ENCODE peak calls at places on chromosomes 16 and 17, in five cellular contexts. K is MM.1S, D is adrenal gland, B is heart right ventricle, W is body of pancreas. L is an unnamed sample.

GRCh38 chr16:24543949-24544348 is 4.6 kb downstream of the RBBP6 start:
- DNase-seq in K (no peak), D (no peak), B (no peak), W (no peak), L (no peak)

GRCh38 chr17:5680766-5681165 is 96.5 kb upstream of the NLRP1 start:
- DNase-seq in K (no peak), D (no peak), B (no peak), W (no peak), L (no peak)

GRCh38 chr17:2709173-2709661 is 2.3 kb downstream of the CLUH start:
- DNase-seq in K (no peak), D (peak; percentile 80), B (no peak), W (peak; percentile 88), L (no peak)

GRCh38 chr17:30586818-30587595 is 109.8 kb downstream of the GOSR1 start:
- DNase-seq in K (no peak), D (peak; percentile 31), B (no peak), W (no peak), L (no peak)

GRCh38 chr17:7266784-7267183 is 4.5 kb upstream of the CLDN7 start:
- DNase-seq in K (no peak), D (no peak), B (no peak), W (no peak), L (no peak)

GRCh38 chr16:84284168-84284722 is 10.4 kb upstream of the WFDC1 start:
- DNase-seq in K (no peak), D (peak; percentile 67), B (peak; percentile 62), W (peak; percentile 26), L (no peak)

GRCh38 chr16:70522216-70523000 is 946 bp downstream of the COG4 start:
- DNase-seq in K (peak; percentile 79), D (no peak), B (no peak), W (no peak), L (peak; percentile 29)

GRCh38 chr17:50470451-50470850 is 1.8 kb upstream of the CHAD start:
- DNase-seq in K (no peak), D (peak; percentile 62), B (no peak), W (no peak), L (no peak)

GRCh38 chr17:43645450-43645764 is 16.3 kb downstream of the MEOX1 start:
- DNase-seq in K (no peak), D (no peak), B (no peak), W (no peak), L (no peak)

GRCh38 chr17:57284583-57284982 is 28.3 kb downstream of the MSI2 start:
- DNase-seq in K (peak; percentile 38), D (no peak), B (no peak), W (no peak), L (no peak)

GRCh38 chr17:81270279-81270678 is 24.8 kb downstream of the SLC38A10 start:
- DNase-seq in K (no peak), D (no peak), B (no peak), W (no peak), L (no peak)

GRCh38 chr16:70688266-70688742 is 2.5 kb upstream of the MTSS2 start:
- DNase-seq in K (no peak), D (no peak), B (no peak), W (no peak), L (no peak)

GRCh38 chr16:65414284-65414984 is 292.6 kb upstream of the CDH11 start:
- DNase-seq in K (peak; percentile 72), D (peak; percentile 53), B (no peak), W (no peak), L (no peak)

GRCh38 chr17:27244481-27245223 is 49.3 kb upstream of the WSB1 start:
- DNase-seq in K (no peak), D (peak; percentile 80), B (peak; percentile 71), W (peak; percentile 70), L (no peak)

GRCh38 chr17:79024901-79025737 is 1.1 kb downstream of the C1QTNF1 start:
- DNase-seq in K (no peak), D (peak; percentile 69), B (peak; percentile 77), W (peak; percentile 21), L (no peak)

GRCh38 chr17:36682804-36683203 is 81.4 kb downstream of the MRM1 start:
- DNase-seq in K (no peak), D (no peak), B (no peak), W (no peak), L (no peak)

GRCh38 chr17:68461589-68461988 is 4.3 kb upstream of the WIPI1 start:
- DNase-seq in K (peak; percentile 52), D (no peak), B (no peak), W (peak; percentile 22), L (no peak)

GRCh38 chr16:397135-397661 is at the start of gene NME4:
- DNase-seq in K (peak; percentile 37), D (no peak), B (no peak), W (peak; percentile 44), L (no peak)

GRCh38 chr17:74345433-74346241 is 16.0 kb downstream of the BTBD17 start:
- DNase-seq in K (no peak), D (no peak), B (no peak), W (no peak), L (no peak)

GRCh38 chr16:4081035-4081434 is 35.2 kb downstream of the ADCY9 start:
- DNase-seq in K (no peak), D (no peak), B (no peak), W (no peak), L (no peak)

GRCh38 chr17:69406906-69407305 is 7.6 kb upstream of the MAP2K6 start:
- DNase-seq in K (no peak), D (no peak), B (no peak), W (no peak), L (no peak)

GRCh38 chr16:19116711-19117449 is 3.1 kb downstream of the ITPRIPL2 start:
- DNase-seq in K (no peak), D (no peak), B (no peak), W (no peak), L (no peak)

GRCh38 chr16:12625068-12625467 is 178.6 kb downstream of the CPPED1 start:
- DNase-seq in K (no peak), D (no peak), B (no peak), W (no peak), L (no peak)

GRCh38 chr17:66716236-66717026 is 118.5 kb upstream of the CACNG5 start:
- DNase-seq in K (no peak), D (peak; percentile 39), B (no peak), W (no peak), L (no peak)

GRCh38 chr16:3266873-3267537 is 10.6 kb upstream of the MEFV start:
- DNase-seq in K (no peak), D (peak; percentile 58), B (no peak), W (no peak), L (no peak)

GRCh38 chr17:65332375-65332774 is 195.2 kb downstream of the RGS9 start:
- DNase-seq in K (no peak), D (no peak), B (no peak), W (no peak), L (no peak)

GRCh38 chr17:68344701-68345136 is 53.4 kb downstream of the ARSG start:
- DNase-seq in K (no peak), D (no peak), B (no peak), W (no peak), L (peak; percentile 57)

GRCh38 chr16:66878067-66878466 is 2.2 kb upstream of the PDP2 start:
- DNase-seq in K (peak; percentile 95), D (no peak), B (no peak), W (peak; percentile 58), L (no peak)

GRCh38 chr17:43667506-43668438 is 6.0 kb upstream of the MEOX1 start:
- DNase-seq in K (no peak), D (no peak), B (no peak), W (no peak), L (no peak)

GRCh38 chr17:31534223-31534888 is 142.9 kb downstream of the RAB11FIP4 start:
- DNase-seq in K (no peak), D (no peak), B (no peak), W (no peak), L (no peak)

GRCh38 chr17:68182940-68183551 is 64.8 kb upstream of the AMZ2 start:
- DNase-seq in K (no peak), D (no peak), B (no peak), W (no peak), L (peak; percentile 73)

GRCh38 chr17:63500548-63501390 is 22.4 kb upstream of the KCNH6 start:
- DNase-seq in K (no peak), D (no peak), B (no peak), W (no peak), L (no peak)

GRCh38 chr17:57706761-57707160 is 38.3 kb downstream of the CCDC182 start:
- DNase-seq in K (no peak), D (no peak), B (no peak), W (no peak), L (no peak)

GRCh38 chr17:28087743-28088142 is 45.3 kb downstream of the NLK start:
- DNase-seq in K (no peak), D (no peak), B (no peak), W (no peak), L (no peak)

DNA sequence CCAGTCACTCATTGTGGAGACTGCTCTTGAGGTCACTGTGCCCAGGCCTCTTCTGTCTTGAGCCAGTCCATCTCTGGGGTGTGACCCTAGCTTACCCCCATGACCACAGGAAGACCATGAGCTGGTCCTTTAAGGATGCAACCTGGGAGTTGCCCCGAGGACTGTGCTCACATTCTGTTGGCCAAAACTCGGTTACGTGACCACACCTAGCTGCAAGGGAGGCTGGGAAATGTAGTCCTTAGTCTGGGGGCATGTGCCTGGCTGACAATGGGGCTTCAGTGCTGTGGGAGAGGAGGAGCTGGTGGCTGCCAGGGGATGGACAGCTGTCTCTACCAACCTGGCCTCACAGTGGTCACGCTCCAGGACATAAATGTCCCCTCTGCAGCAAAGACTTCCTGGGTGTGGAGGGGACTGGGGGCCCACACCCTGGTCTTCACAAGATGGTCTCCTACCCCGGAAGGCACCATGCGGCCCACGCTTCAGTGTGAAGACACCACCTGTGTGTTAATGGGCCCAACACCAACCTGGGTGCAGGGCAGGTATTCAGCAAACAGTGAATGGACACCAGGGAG is 55.4 kb downstream of the JPH3 start:
- DNase-seq in K (no peak), D (no peak), B (no peak), W (no peak), L (no peak)
- H3K4me3 ChIP-seq in K (no peak overlapping the region), D (no peak overlapping the region), B (no peak overlapping the region), W (no peak overlapping the region), L (no peak overlapping the region)

DNA sequence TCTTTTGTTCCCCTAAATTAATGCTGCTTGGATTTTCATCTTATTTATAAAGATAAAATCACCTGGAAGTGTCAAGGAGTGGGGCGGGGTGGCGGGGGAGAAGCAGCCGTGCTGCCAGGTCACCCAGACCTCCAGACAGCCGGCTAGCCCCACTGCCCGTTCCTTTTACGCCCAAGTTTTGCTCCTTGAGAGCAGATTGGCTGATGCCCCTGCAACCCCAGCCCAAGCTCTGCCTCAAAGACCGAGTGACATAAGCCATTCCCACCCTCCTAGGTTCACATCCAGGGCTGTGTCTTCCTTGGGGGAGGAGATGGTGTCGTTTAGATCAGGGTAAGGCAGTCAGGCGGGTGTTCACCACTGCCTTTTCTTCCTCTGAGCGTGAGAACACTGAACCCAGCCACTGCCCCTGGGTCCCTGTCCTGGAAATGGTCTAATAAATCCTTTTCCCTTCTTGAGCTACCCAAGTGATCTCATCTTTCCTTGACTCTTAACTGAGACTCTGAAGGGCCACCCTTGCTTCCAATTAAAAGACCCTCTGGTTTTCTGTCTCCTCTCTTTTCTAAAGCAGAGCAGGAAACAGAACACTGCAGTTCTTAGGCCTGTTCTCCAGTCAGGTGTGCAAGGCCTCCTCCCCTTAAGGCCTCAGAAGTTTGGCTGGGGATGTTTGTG is 5.7 kb downstream of the PDF start:
- DNase-seq in K (no peak), D (no peak), B (no peak), W (no peak), L (no peak)
- H3K4me1 ChIP-seq in K (peaks cover 19% of the 10 kb centered on the region), D (peaks cover 15% of the 10 kb centered on the region), B (peaks cover 38% of the 10 kb centered on the region), W (peaks cover 57% of the 10 kb centered on the region), L (peaks cover 29% of the 10 kb centered on the region)

GRCh38 chr16:30667361-30667905 is 9.2 kb downstream of the FBRS start:
- DNase-seq in K (no peak), D (peak; percentile 28), B (no peak), W (no peak), L (no peak)
- H3K4me3 ChIP-seq in K (no peak overlapping the region), D (no peak overlapping the region), B (no peak overlapping the region), W (no peak overlapping the region), L (no peak overlapping the region)

GRCh38 chr17:45296003-45296832 is 20.6 kb downstream of the MAP3K14 start:
- DNase-seq in K (peak; percentile 22), D (no peak), B (no peak), W (no peak), L (no peak)
- H3K4me1 ChIP-seq in K (peaks cover 11% of the 10 kb centered on the region), D (peaks cover 26% of the 10 kb centered on the region), B (peaks cover 86% of the 10 kb centered on the region), W (peaks cover 90% of the 10 kb centered on the region), L (peaks cover 31% of the 10 kb centered on the region)

L was measured in naive thymus-derived CD4-positive, alpha-beta T cell.